ENCODE peak calls at places on chromosomes 6 and 20, in nine cellular contexts. W is anterior cingulate cortex; X is kidney epithelial cell; K is NCI-H1105; Z is CD8-positive, alpha-beta T cell; C is amniotic stem cell; F is EH; V is brain microvascular endothelial cell; H is T-helper 2 cell treated with Interferon-gamma antibody and Interleukin-4, amounts not matched to agents 5 μg/mL and 100 μg/mL, for 36 hours. G is an unnamed sample.

GRCh38 chr6:89186762-89187161 is 30.4 kb downstream of the GABRR1 start:
- DNase-seq in W (no peak), X (no peak), K (no peak), Z (no peak), C (no peak), F (no peak), V (no peak), H (no peak), G (no peak)

GRCh38 chr20:20331796-20332195 is 36.1 kb upstream of the INSM1 start:
- DNase-seq in W (no peak), X (no peak), K (peak), Z (no peak), C (no peak), F (no peak), V (no peak), H (no peak), G (no peak)

GRCh38 chr20:13341737-13342393 is 120.8 kb downstream of the ISM1 start:
- DNase-seq in W (no peak), X (no peak), K (no peak), Z (no peak), C (no peak), F (no peak), V (no peak), H (peak), G (no peak)

GRCh38 chr20:51497542-51498467 is 44.7 kb downstream of the NFATC2 start:
- DNase-seq in W (no peak), X (no peak), K (no peak), Z (peak), C (no peak), F (no peak), V (no peak), H (peak), G (peak)

GRCh38 chr6:37807656-37808055 is 11.9 kb upstream of the ZFAND3 start:
- DNase-seq in W (peak), X (peak), K (no peak), Z (no peak), C (no peak), F (no peak), V (no peak), H (no peak), G (no peak)

GRCh38 chr6:44533221-44533820 is 145.8 kb downstream of the CDC5L start:
- DNase-seq in W (no peak), X (no peak), K (no peak), Z (no peak), C (no peak), F (no peak), V (no peak), H (no peak), G (no peak)

GRCh38 chr6:113428702-113429101 is 428.4 kb upstream of the MARCKS start:
- DNase-seq in W (no peak), X (no peak), K (no peak), Z (no peak), C (no peak), F (peak), V (peak), H (no peak), G (no peak)

GRCh38 chr6:145260491-145260890 is 474.8 kb downstream of the EPM2A start:
- DNase-seq in W (no peak), X (no peak), K (no peak), Z (no peak), C (no peak), F (no peak), V (no peak), H (no peak), G (no peak)

GRCh38 chr20:63230800-63231268 is 4.9 kb upstream of the BIRC7 start:
- DNase-seq in W (peak), X (no peak), K (no peak), Z (no peak), C (no peak), F (peak), V (peak), H (no peak), G (no peak)

GRCh38 chr20:48360338-48360698 is 467.5 kb downstream of the PREX1 start:
- DNase-seq in W (no peak), X (no peak), K (no peak), Z (no peak), C (no peak), F (no peak), V (no peak), H (no peak), G (no peak)

GRCh38 chr6:131652472-131652871 is 15.4 kb downstream of the ENPP3 start:
- DNase-seq in W (no peak), X (no peak), K (no peak), Z (no peak), C (no peak), F (no peak), V (no peak), H (no peak), G (no peak)

GRCh38 chr6:135820340-135820739 is 31.2 kb upstream of the PDE7B start:
- DNase-seq in W (no peak), X (no peak), K (no peak), Z (no peak), C (no peak), F (no peak), V (no peak), H (no peak), G (no peak)

GRCh38 chr6:14921170-14921569 is 324.7 kb upstream of the JARID2 start:
- DNase-seq in W (no peak), X (no peak), K (no peak), Z (no peak), C (no peak), F (no peak), V (no peak), H (no peak), G (no peak)

GRCh38 chr20:44475372-44475693 is 341 bp upstream of the TTPAL start:
- DNase-seq in W (no peak), X (no peak), K (no peak), Z (no peak), C (no peak), F (no peak), V (no peak), H (no peak), G (no peak)

GRCh38 chr6:131258816-131259476 is 123.7 kb downstream of the AKAP7 start:
- DNase-seq in W (no peak), X (peak), K (no peak), Z (no peak), C (no peak), F (no peak), V (no peak), H (no peak), G (no peak)

GRCh38 chr20:17873410-17874270 is 95.0 kb downstream of the SNX5 start:
- DNase-seq in W (no peak), X (no peak), K (peak), Z (no peak), C (peak), F (peak), V (peak), H (no peak), G (no peak)

GRCh38 chr6:139027620-139028182 is 844 bp upstream of the ABRACL start:
- DNase-seq in W (no peak), X (no peak), K (peak), Z (no peak), C (no peak), F (peak), V (peak), H (peak), G (no peak)

GRCh38 chr6:109446072-109446471 is 5.5 kb downstream of the SMPD2 start:
- DNase-seq in W (no peak), X (no peak), K (no peak), Z (no peak), C (no peak), F (no peak), V (no peak), H (peak), G (no peak)

GRCh38 chr6:40286721-40287120 is 300.4 kb downstream of the LRFN2 start:
- DNase-seq in W (no peak), X (no peak), K (no peak), Z (no peak), C (no peak), F (no peak), V (no peak), H (no peak), G (no peak)

GRCh38 chr20:38373898-38374297 is 27.6 kb downstream of the LBP start:
- DNase-seq in W (no peak), X (no peak), K (no peak), Z (no peak), C (no peak), F (no peak), V (no peak), H (no peak), G (no peak)

GRCh38 chr6:19303381-19303780 is 533.8 kb upstream of the ID4 start:
- DNase-seq in W (peak), X (no peak), K (peak), Z (no peak), C (no peak), F (no peak), V (no peak), H (no peak), G (no peak)

GRCh38 chr6:6688283-6688682 is 99.8 kb downstream of the LY86 start:
- DNase-seq in W (no peak), X (no peak), K (no peak), Z (no peak), C (no peak), F (no peak), V (no peak), H (no peak), G (no peak)

GRCh38 chr20:64142546-64142945 is 21.7 kb upstream of the MYT1 start:
- DNase-seq in W (no peak), X (no peak), K (peak), Z (no peak), C (no peak), F (no peak), V (no peak), H (no peak), G (no peak)

GRCh38 chr6:42901538-42901957 is 14.3 kb upstream of the PTCRA start:
- DNase-seq in W (peak), X (no peak), K (peak), Z (peak), C (peak), F (peak), V (peak), H (peak), G (peak)

GRCh38 chr20:32558526-32558925 is 26.6 kb downstream of the NOL4L start:
- DNase-seq in W (no peak), X (no peak), K (no peak), Z (no peak), C (no peak), F (no peak), V (no peak), H (no peak), G (no peak)

GRCh38 chr6:35186571-35186970 is 27.2 kb upstream of the SCUBE3 start:
- DNase-seq in W (no peak), X (no peak), K (no peak), Z (no peak), C (no peak), F (no peak), V (no peak), H (no peak), G (no peak)

GRCh38 chr6:1770435-1770843 is 160.7 kb downstream of the FOXC1 start:
- DNase-seq in W (no peak), X (no peak), K (no peak), Z (peak), C (no peak), F (peak), V (peak), H (peak), G (no peak)

GRCh38 chr6:47478233-47479155 is 905 bp downstream of the CD2AP start:
- DNase-seq in W (no peak), X (no peak), K (no peak), Z (no peak), C (no peak), F (peak), V (no peak), H (no peak), G (no peak)

GRCh38 chr20:31740208-31740607 is 1.1 kb downstream of the TPX2 start:
- DNase-seq in W (no peak), X (no peak), K (no peak), Z (no peak), C (peak), F (peak), V (peak), H (peak), G (no peak)

GRCh38 chr6:24253360-24253759 is 104.5 kb downstream of the DCDC2 start:
- DNase-seq in W (no peak), X (no peak), K (no peak), Z (no peak), C (no peak), F (no peak), V (no peak), H (no peak), G (no peak)

G was measured in T-helper 9 cell.